ENCODE peak calls at places on chromosomes 3 and 15, in six cellular contexts. J, D, L, M, E and K are unnamed samples.

GRCh38 chr3:146159616-146160232 is 1.3 kb downstream of the PLOD2 start:
- DNase-seq in J (no peak), D (no peak), L (no peak), M (no peak), E (no peak), K (no peak)

GRCh38 chr3:23701711-23702110 is 104.0 kb upstream of the UBE2E1 start:
- DNase-seq in J (no peak), D (no peak), L (no peak), M (no peak), E (no peak), K (no peak)

GRCh38 chr15:73908030-73908821 is 18.0 kb upstream of the LOXL1 start:
- DNase-seq in J (peak), D (peak), L (peak), M (peak), E (peak), K (no peak)

GRCh38 chr15:53811530-53811929 is 52.1 kb upstream of the WDR72 start:
- DNase-seq in J (no peak), D (no peak), L (no peak), M (no peak), E (no peak), K (no peak)

GRCh38 chr3:53254190-53254809 is 1.5 kb downstream of the TKT start:
- DNase-seq in J (no peak), D (no peak), L (no peak), M (peak), E (no peak), K (no peak)

GRCh38 chr3:46607603-46608028 is 4.7 kb upstream of the FAM240A start:
- DNase-seq in J (peak), D (no peak), L (no peak), M (no peak), E (no peak), K (no peak)

GRCh38 chr3:69009559-69010410 is 3.7 kb downstream of the EOGT start:
- DNase-seq in J (peak), D (peak), L (no peak), M (peak), E (no peak), K (peak)

GRCh38 chr3:164604687-164605086 is 473.6 kb downstream of the SI start:
- DNase-seq in J (no peak), D (peak), L (no peak), M (no peak), E (no peak), K (no peak)

GRCh38 chr3:58173670-58174472 is 36.9 kb downstream of the DNASE1L3 start:
- DNase-seq in J (peak), D (no peak), L (peak), M (no peak), E (peak), K (no peak)

GRCh38 chr15:73305331-73306211 is 63.2 kb downstream of the HCN4 start:
- DNase-seq in J (peak), D (peak), L (no peak), M (peak), E (peak), K (peak)

GRCh38 chr3:49534581-49535495 is 19.4 kb upstream of the BSN start:
- DNase-seq in J (peak), D (no peak), L (no peak), M (peak), E (no peak), K (no peak)

GRCh38 chr15:44782516-44782915 is 46.2 kb downstream of the TRIM69 start:
- DNase-seq in J (no peak), D (no peak), L (no peak), M (peak), E (no peak), K (no peak)

GRCh38 chr15:59622289-59622688 is 10.7 kb downstream of the GCNT3 start:
- DNase-seq in J (peak), D (peak), L (no peak), M (peak), E (peak), K (no peak)

GRCh38 chr3:42159147-42159546 is 68.0 kb downstream of the TRAK1 start:
- DNase-seq in J (no peak), D (no peak), L (no peak), M (no peak), E (no peak), K (no peak)

GRCh38 chr3:42162462-42162861 is 71.3 kb downstream of the TRAK1 start:
- DNase-seq in J (no peak), D (no peak), L (no peak), M (no peak), E (no peak), K (no peak)

GRCh38 chr3:42163622-42164244 is 72.6 kb downstream of the TRAK1 start:
- DNase-seq in J (no peak), D (no peak), L (no peak), M (no peak), E (no peak), K (no peak)

GRCh38 chr3:42159706-42160472 is 68.7 kb downstream of the TRAK1 start:
- DNase-seq in J (peak), D (no peak), L (peak), M (no peak), E (peak), K (no peak)

GRCh38 chr3:42161050-42161935 is 70.1 kb downstream of the TRAK1 start:
- DNase-seq in J (no peak), D (peak), L (no peak), M (peak), E (no peak), K (no peak)
- H3K27ac ChIP-seq in J (no peak), D (peak), L (peak), M (no peak), E (peak), K (peak)

GRCh38 chr3:65344846-65345245 is 657.0 kb upstream of the ADAMTS9 start:
- DNase-seq in J (no peak), D (no peak), L (no peak), M (no peak), E (no peak), K (no peak)

GRCh38 chr3:65343736-65344135 is 655.9 kb upstream of the ADAMTS9 start:
- DNase-seq in J (no peak), D (no peak), L (no peak), M (no peak), E (no peak), K (no peak)

GRCh38 chr3:65344444-65344843 is 656.6 kb upstream of the ADAMTS9 start:
- DNase-seq in J (peak), D (no peak), L (no peak), M (no peak), E (no peak), K (no peak)

GRCh38 chr3:65343031-65343430 is 655.2 kb upstream of the ADAMTS9 start:
- DNase-seq in J (no peak), D (no peak), L (no peak), M (no peak), E (no peak), K (no peak)

DNA sequence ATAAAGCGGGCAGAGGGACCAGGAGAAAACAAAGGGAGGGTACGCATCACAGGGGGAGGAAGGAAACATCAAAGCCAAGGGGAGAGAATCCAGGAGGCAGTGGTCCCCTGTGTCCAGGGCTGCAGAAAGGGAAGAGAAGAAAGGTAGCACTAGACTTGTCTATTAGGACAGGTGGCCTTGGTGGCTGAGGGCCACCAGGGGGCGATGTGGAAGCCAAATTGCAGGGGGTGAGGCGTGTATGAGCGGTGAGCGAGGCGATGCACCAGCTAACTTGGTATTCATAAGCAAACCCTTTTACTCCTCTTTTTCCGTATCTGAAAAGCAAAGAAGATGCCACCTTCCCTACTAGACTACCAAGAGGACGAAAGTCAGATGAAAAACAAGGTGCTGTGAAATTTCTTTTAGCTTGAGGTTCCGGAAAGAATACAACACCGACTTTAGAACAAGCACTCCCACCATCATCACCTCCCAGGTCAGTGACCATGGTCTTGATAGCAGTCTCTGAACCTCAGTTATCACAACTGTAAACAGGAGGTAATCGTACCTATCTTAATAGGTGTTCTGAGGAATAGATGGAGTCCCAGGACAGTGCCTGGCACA is 654.4 kb upstream of the ADAMTS9 start:
- DNase-seq in J (peak), D (peak), L (peak), M (peak), E (peak), K (no peak)
- TF ChIP-seq CTCF in J (peak), D (peak), L (peak), M (peak), E (peak), K (peak)

GRCh38 chr3:32326791-32327190 is 64.9 kb upstream of the CMTM7 start:
- DNase-seq in J (no peak), D (no peak), L (no peak), M (no peak), E (no peak), K (no peak)
- H3K27ac ChIP-seq in J (no peak), D (no peak), L (no peak), M (no peak), E (no peak), K (no peak)

GRCh38 chr15:36645106-36645505 is 65.7 kb downstream of the CDIN1 start:
- DNase-seq in J (no peak), D (no peak), L (no peak), M (no peak), E (no peak), K (no peak)
- TF ChIP-seq CTCF in J (no peak), D (no peak), L (peak), M (no peak), E (no peak), K (peak)

GRCh38 chr3:17639765-17640164 is 102.7 kb downstream of the TBC1D5 start:
- DNase-seq in J (no peak), D (peak), L (no peak), M (peak), E (no peak), K (peak)
- H3K27ac ChIP-seq in J (no peak), D (peak), L (no peak), M (peak), E (no peak), K (peak)

DNA sequence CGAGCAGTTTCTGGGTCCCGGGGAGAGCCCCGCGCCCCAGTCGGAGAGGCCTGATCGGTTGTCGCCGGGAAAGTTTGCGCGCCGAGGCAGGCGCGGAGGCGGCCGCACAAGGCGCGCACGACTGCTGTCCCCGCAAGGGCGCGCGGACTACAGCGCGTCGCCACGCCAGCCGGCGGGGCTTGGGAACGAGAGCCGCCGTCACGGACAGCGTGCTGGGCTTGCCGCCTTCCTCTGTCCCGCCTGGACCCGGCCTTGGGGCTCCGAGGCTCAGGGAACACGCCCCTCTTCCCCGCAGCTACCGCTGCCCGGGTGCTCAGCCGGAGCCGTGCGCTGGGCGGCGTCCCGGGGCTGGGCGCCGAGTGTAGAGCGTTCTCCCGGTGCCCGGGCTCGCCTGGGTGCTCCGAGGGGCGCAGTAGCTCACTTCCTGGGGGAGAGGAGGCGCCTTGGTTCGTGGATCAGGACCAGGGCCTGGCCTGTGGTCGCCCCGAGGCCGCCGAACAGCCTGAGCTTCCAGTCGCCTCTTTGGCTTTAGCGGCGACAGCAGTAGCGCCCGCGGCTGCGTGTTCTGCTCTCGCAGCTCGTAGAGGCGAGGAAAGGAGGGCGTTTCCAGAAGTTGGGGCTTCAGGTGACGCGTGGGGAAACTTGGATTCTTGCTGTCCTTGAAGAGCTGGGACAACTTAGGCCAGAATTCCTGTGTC is 226.6 kb upstream of the C2CD4B start:
- DNase-seq in J (peak), D (no peak), L (peak), M (peak), E (peak), K (no peak)
- TF ChIP-seq CTCF in J (peak), D (peak), L (peak), M (peak), E (peak), K (peak)